ENCODE peak calls at places on chromosomes 16 and 17, in four cellular contexts. One of them, this sample, is unnamed.

GRCh38 chr16:11004351-11004750 is 60.0 kb downstream of the CLEC16A start:
- DNase-seq in CD4-positive, alpha-beta T cell: no peak
- DNase-seq in LNCaP clone FGC: no peak
- DNase-seq in lower leg skin: no peak
- DNase-seq in this sample: no peak

GRCh38 chr16:4059969-4060368 is 56.3 kb downstream of the ADCY9 start:
- DNase-seq in CD4-positive, alpha-beta T cell: no peak
- DNase-seq in LNCaP clone FGC: no peak
- DNase-seq in lower leg skin: peak; percentile 70
- DNase-seq in this sample: no peak

GRCh38 chr17:45006927-45007461 is 38.9 kb upstream of the C1QL1 start:
- DNase-seq in CD4-positive, alpha-beta T cell: no peak
- DNase-seq in LNCaP clone FGC: no peak
- DNase-seq in lower leg skin: no peak
- DNase-seq in this sample: no peak

GRCh38 chr16:53257001-53257400 is 177.3 kb upstream of the RBL2 start:
- DNase-seq in CD4-positive, alpha-beta T cell: no peak
- DNase-seq in LNCaP clone FGC: no peak
- DNase-seq in lower leg skin: no peak
- DNase-seq in this sample: no peak

GRCh38 chr17:82520041-82520910 is 744 bp downstream of the FOXK2 start:
- DNase-seq in CD4-positive, alpha-beta T cell: peak; percentile 40
- DNase-seq in LNCaP clone FGC: no peak
- DNase-seq in lower leg skin: peak; percentile 90
- DNase-seq in this sample: no peak

GRCh38 chr16:81912395-81912794 is 98.9 kb downstream of the SDR42E1 start:
- DNase-seq in CD4-positive, alpha-beta T cell: no peak
- DNase-seq in LNCaP clone FGC: no peak
- DNase-seq in lower leg skin: no peak
- DNase-seq in this sample: no peak

GRCh38 chr17:11303773-11304394 is 62.9 kb downstream of the SHISA6 start:
- DNase-seq in CD4-positive, alpha-beta T cell: no peak
- DNase-seq in LNCaP clone FGC: no peak
- DNase-seq in lower leg skin: peak; percentile 70
- DNase-seq in this sample: peak; percentile 53

GRCh38 chr17:78278139-78278741 is 46.8 kb downstream of the TMEM235 start:
- DNase-seq in CD4-positive, alpha-beta T cell: no peak
- DNase-seq in LNCaP clone FGC: no peak
- DNase-seq in lower leg skin: no peak
- DNase-seq in this sample: no peak

GRCh38 chr16:87305505-87306391 is 11.4 kb downstream of the C16orf95 start:
- DNase-seq in CD4-positive, alpha-beta T cell: no peak
- DNase-seq in LNCaP clone FGC: no peak
- DNase-seq in lower leg skin: no peak
- DNase-seq in this sample: no peak

GRCh38 chr16:87375426-87376135 is 8.0 kb downstream of the FBXO31 start:
- DNase-seq in CD4-positive, alpha-beta T cell: no peak
- DNase-seq in LNCaP clone FGC: no peak
- DNase-seq in lower leg skin: no peak
- DNase-seq in this sample: no peak

GRCh38 chr17:45256114-45256966 is 5.6 kb downstream of the SPATA32 start:
- DNase-seq in CD4-positive, alpha-beta T cell: no peak
- DNase-seq in LNCaP clone FGC: no peak
- DNase-seq in lower leg skin: no peak
- DNase-seq in this sample: no peak

GRCh38 chr16:54462151-54462651 is 175.6 kb upstream of the IRX3 start:
- DNase-seq in CD4-positive, alpha-beta T cell: no peak
- DNase-seq in LNCaP clone FGC: no peak
- DNase-seq in lower leg skin: no peak
- DNase-seq in this sample: no peak

GRCh38 chr17:60077672-60078519 is 825 bp downstream of the HEATR6 start:
- DNase-seq in CD4-positive, alpha-beta T cell: no peak
- DNase-seq in LNCaP clone FGC: peak; percentile 27
- DNase-seq in lower leg skin: no peak
- DNase-seq in this sample: no peak

GRCh38 chr16:64365448-64365858 is 756.4 kb downstream of the CDH11 start:
- DNase-seq in CD4-positive, alpha-beta T cell: no peak
- DNase-seq in LNCaP clone FGC: no peak
- DNase-seq in lower leg skin: no peak
- DNase-seq in this sample: no peak

GRCh38 chr17:28700830-28701492 is 10.7 kb downstream of the PROCA1 start:
- DNase-seq in CD4-positive, alpha-beta T cell: no peak
- DNase-seq in LNCaP clone FGC: no peak
- DNase-seq in lower leg skin: no peak
- DNase-seq in this sample: no peak

GRCh38 chr17:79517812-79518211 is 93.0 kb downstream of the RBFOX3 start:
- DNase-seq in CD4-positive, alpha-beta T cell: no peak
- DNase-seq in LNCaP clone FGC: no peak
- DNase-seq in lower leg skin: no peak
- DNase-seq in this sample: no peak

GRCh38 chr17:81928497-81929252 is 1.1 kb upstream of the MAFG start:
- DNase-seq in CD4-positive, alpha-beta T cell: no peak
- DNase-seq in LNCaP clone FGC: no peak
- DNase-seq in lower leg skin: no peak
- DNase-seq in this sample: no peak

GRCh38 chr16:62955033-62955349 is 918.8 kb upstream of the CDH8 start:
- DNase-seq in CD4-positive, alpha-beta T cell: no peak
- DNase-seq in LNCaP clone FGC: no peak
- DNase-seq in lower leg skin: no peak
- DNase-seq in this sample: no peak

GRCh38 chr17:78838574-78839005 is 2.0 kb downstream of the USP36 start:
- DNase-seq in CD4-positive, alpha-beta T cell: no peak
- DNase-seq in LNCaP clone FGC: peak; percentile 78
- DNase-seq in lower leg skin: no peak
- DNase-seq in this sample: no peak

GRCh38 chr17:34827008-34827407 is 134.3 kb downstream of the CCT6B start:
- DNase-seq in CD4-positive, alpha-beta T cell: no peak
- DNase-seq in LNCaP clone FGC: peak; percentile 50
- DNase-seq in lower leg skin: no peak
- DNase-seq in this sample: no peak

GRCh38 chr17:75844530-75845057 is 390 bp upstream of the UNC13D start:
- DNase-seq in CD4-positive, alpha-beta T cell: no peak
- DNase-seq in LNCaP clone FGC: no peak
- DNase-seq in lower leg skin: no peak
- DNase-seq in this sample: no peak

GRCh38 chr16:15897834-15898254 is 9.4 kb upstream of the CEP20 start:
- DNase-seq in CD4-positive, alpha-beta T cell: no peak
- DNase-seq in LNCaP clone FGC: no peak
- DNase-seq in lower leg skin: peak; percentile 14
- DNase-seq in this sample: no peak

GRCh38 chr17:48498168-48498840 is 32.5 kb downstream of the HOXB1 start:
- DNase-seq in CD4-positive, alpha-beta T cell: no peak
- DNase-seq in LNCaP clone FGC: peak; percentile 35
- DNase-seq in lower leg skin: no peak
- DNase-seq in this sample: no peak

GRCh38 chr17:62987136-62987535 is 21.1 kb downstream of the TANC2 start:
- DNase-seq in CD4-positive, alpha-beta T cell: no peak
- DNase-seq in LNCaP clone FGC: no peak
- DNase-seq in lower leg skin: no peak
- DNase-seq in this sample: no peak
- TF ChIP-seq CTCF in CD4-positive, alpha-beta T cell: no peak
- TF ChIP-seq CTCF in LNCaP clone FGC: peak; percentile 7
- TF ChIP-seq CTCF in lower leg skin: no peak
- TF ChIP-seq CTCF in this sample: no peak

GRCh38 chr16:68423771-68424170 is 24.5 kb downstream of the SMPD3 start:
- DNase-seq in CD4-positive, alpha-beta T cell: no peak
- DNase-seq in LNCaP clone FGC: no peak
- DNase-seq in lower leg skin: peak; percentile 58
- DNase-seq in this sample: no peak

GRCh38 chr16:68427649-68428303 is 20.5 kb downstream of the SMPD3 start:
- DNase-seq in CD4-positive, alpha-beta T cell: no peak
- DNase-seq in LNCaP clone FGC: no peak
- DNase-seq in lower leg skin: peak; percentile 48
- DNase-seq in this sample: no peak

GRCh38 chr16:68425498-68426354 is 22.6 kb downstream of the SMPD3 start:
- DNase-seq in CD4-positive, alpha-beta T cell: no peak
- DNase-seq in LNCaP clone FGC: no peak
- DNase-seq in lower leg skin: peak; percentile 67
- DNase-seq in this sample: no peak

GRCh38 chr16:68429081-68429740 is 19.1 kb downstream of the SMPD3 start:
- DNase-seq in CD4-positive, alpha-beta T cell: no peak
- DNase-seq in LNCaP clone FGC: no peak
- DNase-seq in lower leg skin: peak; percentile 66
- DNase-seq in this sample: no peak

GRCh38 chr16:68426355-68426652 is 22.0 kb downstream of the SMPD3 start:
- DNase-seq in CD4-positive, alpha-beta T cell: no peak
- DNase-seq in LNCaP clone FGC: no peak
- DNase-seq in lower leg skin: no peak
- DNase-seq in this sample: no peak
- TF ChIP-seq CTCF in CD4-positive, alpha-beta T cell: no peak
- TF ChIP-seq CTCF in LNCaP clone FGC: no peak
- TF ChIP-seq CTCF in lower leg skin: no peak
- TF ChIP-seq CTCF in this sample: no peak

GRCh38 chr17:7858487-7858832 is 657 bp downstream of the CYB5D1 start:
- DNase-seq in CD4-positive, alpha-beta T cell: peak; percentile 23
- DNase-seq in LNCaP clone FGC: no peak
- DNase-seq in lower leg skin: peak; percentile 89
- DNase-seq in this sample: no peak
- TF ChIP-seq CTCF in CD4-positive, alpha-beta T cell: no peak
- TF ChIP-seq CTCF in LNCaP clone FGC: peak; percentile 28
- TF ChIP-seq CTCF in lower leg skin: no peak
- TF ChIP-seq CTCF in this sample: peak; percentile 56

GRCh38 chr17:21020622-21021021 is 22.2 kb downstream of the USP22 start:
- DNase-seq in CD4-positive, alpha-beta T cell: no peak
- DNase-seq in LNCaP clone FGC: no peak
- DNase-seq in lower leg skin: no peak
- DNase-seq in this sample: no peak

GRCh38 chr17:21018894-21019293 is 23.9 kb downstream of the USP22 start:
- DNase-seq in CD4-positive, alpha-beta T cell: no peak
- DNase-seq in LNCaP clone FGC: no peak
- DNase-seq in lower leg skin: no peak
- DNase-seq in this sample: no peak

GRCh38 chr17:21017861-21018260 is 24.9 kb downstream of the USP22 start:
- DNase-seq in CD4-positive, alpha-beta T cell: no peak
- DNase-seq in LNCaP clone FGC: no peak
- DNase-seq in lower leg skin: no peak
- DNase-seq in this sample: no peak

GRCh38 chr17:21021208-21021803 is 21.5 kb downstream of the USP22 start:
- DNase-seq in CD4-positive, alpha-beta T cell: no peak
- DNase-seq in LNCaP clone FGC: no peak
- DNase-seq in lower leg skin: no peak
- DNase-seq in this sample: no peak

GRCh38 chr17:21019976-21020575 is 22.7 kb downstream of the USP22 start:
- DNase-seq in CD4-positive, alpha-beta T cell: peak; percentile 40
- DNase-seq in LNCaP clone FGC: no peak
- DNase-seq in lower leg skin: no peak
- DNase-seq in this sample: no peak
- TF ChIP-seq CTCF in CD4-positive, alpha-beta T cell: no peak
- TF ChIP-seq CTCF in LNCaP clone FGC: peak; percentile 48
- TF ChIP-seq CTCF in lower leg skin: no peak
- TF ChIP-seq CTCF in this sample: peak; percentile 43

DNA sequence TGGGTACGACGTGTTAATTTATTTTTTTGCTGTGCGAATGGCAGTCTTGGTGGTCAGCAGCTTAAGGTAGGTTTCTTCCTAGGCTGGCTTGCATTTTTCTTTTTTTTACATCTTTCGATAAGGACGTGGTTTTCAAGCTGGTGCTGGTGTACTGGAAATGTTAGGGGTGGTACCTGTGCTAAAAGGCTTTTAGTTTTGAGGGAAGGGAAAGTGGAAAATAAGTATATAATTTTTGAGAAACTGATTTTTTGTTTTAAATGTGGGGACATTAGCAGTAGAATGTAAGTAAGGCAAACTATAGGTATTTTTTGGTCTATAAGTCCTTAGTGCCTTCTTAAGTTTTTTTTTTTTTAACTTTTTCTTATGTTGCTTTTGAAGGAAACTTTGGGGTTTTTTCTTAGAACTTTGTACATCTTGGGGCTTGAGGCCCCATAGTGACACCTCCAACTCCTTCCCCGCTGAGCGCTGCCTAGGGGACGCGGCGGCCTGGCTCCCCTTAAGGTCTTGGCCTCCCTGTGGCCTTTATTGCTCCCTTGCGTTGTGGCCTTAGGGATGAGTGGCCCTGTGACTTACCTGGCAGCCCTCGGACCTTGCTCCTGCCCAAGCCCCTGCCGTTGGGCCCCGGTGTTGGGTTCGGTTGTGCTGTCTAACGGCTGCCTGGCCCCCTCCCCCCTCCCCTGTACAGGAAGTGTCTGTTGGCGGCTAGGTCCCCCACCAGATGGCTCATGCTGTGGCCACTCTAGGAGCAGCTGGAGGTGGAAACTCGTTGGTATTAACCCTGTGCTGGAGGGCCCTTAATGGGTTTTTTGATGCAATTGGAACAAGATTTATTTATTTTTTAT is 88.0 kb upstream of the RPRML start:
- DNase-seq in CD4-positive, alpha-beta T cell: peak; percentile 67
- DNase-seq in LNCaP clone FGC: peak; percentile 71
- DNase-seq in lower leg skin: peak; percentile 92
- DNase-seq in this sample: peak; percentile 94
- TF ChIP-seq CTCF in CD4-positive, alpha-beta T cell: no peak
- TF ChIP-seq CTCF in LNCaP clone FGC: peak; percentile 11
- TF ChIP-seq CTCF in lower leg skin: no peak
- TF ChIP-seq CTCF in this sample: peak; percentile 7

DNA sequence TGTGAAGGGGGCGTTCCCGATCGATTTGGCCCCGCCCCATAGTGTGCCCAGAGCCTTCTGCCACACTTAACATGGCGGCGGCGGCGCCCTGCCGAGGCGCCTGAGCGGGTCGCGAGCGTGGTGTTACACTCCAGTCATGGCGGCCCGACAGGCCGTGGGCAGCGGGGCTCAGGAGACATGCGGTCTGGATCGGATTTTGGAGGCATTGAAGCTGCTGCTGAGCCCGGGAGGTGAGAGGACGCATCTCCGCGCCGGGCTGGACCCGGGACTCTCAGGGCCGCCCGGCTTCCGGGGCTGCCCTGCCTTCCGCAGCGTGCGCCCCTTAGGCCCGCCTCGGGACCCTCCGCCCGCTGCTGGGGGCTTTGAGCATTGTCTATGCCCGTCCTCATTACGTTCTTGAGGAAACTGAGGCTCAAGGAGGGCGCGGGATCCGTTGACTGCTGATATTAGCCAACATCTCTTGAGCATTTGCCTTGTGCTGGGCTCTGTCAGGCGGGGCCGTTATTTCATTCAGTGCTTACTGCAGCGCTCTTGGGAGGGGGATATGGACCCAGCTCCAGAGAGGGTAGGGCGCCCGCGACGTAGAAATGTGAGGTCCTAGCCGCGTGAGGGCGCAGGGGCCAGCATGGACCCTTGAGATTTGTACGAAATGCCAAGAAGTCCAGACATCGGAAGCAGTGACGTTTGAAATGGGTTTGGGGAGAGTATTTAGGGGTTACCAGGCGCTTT is at the start of gene TANGO6:
- DNase-seq in CD4-positive, alpha-beta T cell: peak; percentile 89
- DNase-seq in LNCaP clone FGC: peak; percentile 26
- DNase-seq in lower leg skin: peak; percentile 97
- DNase-seq in this sample: peak; percentile 97
- TF ChIP-seq CTCF in CD4-positive, alpha-beta T cell: peak; percentile 18
- TF ChIP-seq CTCF in LNCaP clone FGC: peak; percentile 39
- TF ChIP-seq CTCF in lower leg skin: no peak
- TF ChIP-seq CTCF in this sample: no peak